ENCODE peak calls at places on chromosomes 13 and 19, in eight cellular contexts. F is A549, V is fibroblast of mammary gland, K is RWPE2, J is AG04449, L is stomach, R is body of pancreas, W is psoas muscle. U is an unnamed sample.

GRCh38 chr13:32887617-32888016 is 128.6 kb upstream of the KL start:
- DNase-seq in F (no peak), V (no peak), K (no peak), J (no peak), L (no peak), R (no peak), W (no peak), U (no peak)

GRCh38 chr19:16372065-16372915 is 47.7 kb downstream of the KLF2 start:
- DNase-seq in F (no peak), V (no peak), K (no peak), J (no peak), L (no peak), R (no peak), W (peak), U (no peak)

GRCh38 chr19:42563352-42564210 is 31.1 kb downstream of the CEACAM8 start:
- DNase-seq in F (peak), V (peak), K (no peak), J (no peak), L (peak), R (peak), W (no peak), U (no peak)

GRCh38 chr13:78976696-78977095 is 317.7 kb upstream of the OBI1 start:
- DNase-seq in F (no peak), V (no peak), K (no peak), J (no peak), L (no peak), R (no peak), W (no peak), U (no peak)

GRCh38 chr13:53042897-53043296 is 14.3 kb downstream of the OLFM4 start:
- DNase-seq in F (no peak), V (no peak), K (no peak), J (no peak), L (no peak), R (no peak), W (no peak), U (no peak)

GRCh38 chr13:50079278-50080157 is 64.3 kb downstream of the KCNRG start:
- DNase-seq in F (no peak), V (no peak), K (no peak), J (no peak), L (no peak), R (no peak), W (no peak), U (no peak)

GRCh38 chr13:93786846-93787245 is 560.2 kb downstream of the GPC6 start:
- DNase-seq in F (no peak), V (no peak), K (no peak), J (no peak), L (no peak), R (no peak), W (no peak), U (no peak)

GRCh38 chr19:34985249-34986022 is 14.7 kb upstream of the GRAMD1A start:
- DNase-seq in F (no peak), V (peak), K (no peak), J (no peak), L (peak), R (peak), W (peak), U (no peak)

GRCh38 chr19:38394488-38394887 is 6.0 kb downstream of the SPRED3 start:
- DNase-seq in F (no peak), V (peak), K (no peak), J (no peak), L (no peak), R (no peak), W (no peak), U (no peak)

GRCh38 chr19:8577741-8578140 is 499 bp upstream of the MYO1F start:
- DNase-seq in F (no peak), V (no peak), K (no peak), J (no peak), L (no peak), R (no peak), W (no peak), U (no peak)

GRCh38 chr13:27980280-27980998 is 8.1 kb downstream of the URAD start:
- DNase-seq in F (no peak), V (no peak), K (no peak), J (no peak), L (no peak), R (no peak), W (no peak), U (no peak)

GRCh38 chr19:37817180-37817911 is 38.0 kb upstream of the ZNF573 start:
- DNase-seq in F (no peak), V (peak), K (no peak), J (no peak), L (peak), R (peak), W (peak), U (no peak)

GRCh38 chr19:38135150-38135998 is 88.6 kb downstream of the DPF1 start:
- DNase-seq in F (no peak), V (peak), K (no peak), J (no peak), L (no peak), R (no peak), W (peak), U (peak)

GRCh38 chr13:30158774-30159445 is 148.4 kb downstream of the KATNAL1 start:
- DNase-seq in F (no peak), V (peak), K (no peak), J (peak), L (peak), R (no peak), W (no peak), U (no peak)

GRCh38 chr19:5338661-5339469 is 1.7 kb downstream of the PTPRS start:
- DNase-seq in F (no peak), V (no peak), K (no peak), J (no peak), L (no peak), R (no peak), W (no peak), U (no peak)
- H3K4me3 ChIP-seq in F (peak), V (no peak), K (no peak), J (peak), L (no peak), R (no peak), W (no peak), U (peak)

GRCh38 chr19:1063909-1064660 is 2.9 kb upstream of the ARHGAP45 start:
- DNase-seq in F (no peak), V (no peak), K (no peak), J (no peak), L (no peak), R (no peak), W (no peak), U (no peak)

GRCh38 chr19:1066748-1067340 is at the start of gene ARHGAP45:
- DNase-seq in F (no peak), V (no peak), K (no peak), J (no peak), L (peak), R (no peak), W (peak), U (no peak)

GRCh38 chr19:1066251-1066747 is 668 bp upstream of the ARHGAP45 start:
- DNase-seq in F (no peak), V (no peak), K (no peak), J (no peak), L (no peak), R (no peak), W (no peak), U (no peak)

GRCh38 chr19:1064661-1065605 is 2.0 kb upstream of the ARHGAP45 start:
- DNase-seq in F (peak), V (peak), K (no peak), J (no peak), L (peak), R (peak), W (peak), U (no peak)

GRCh38 chr19:1065606-1066109 is 1.3 kb upstream of the ARHGAP45 start:
- DNase-seq in F (no peak), V (no peak), K (no peak), J (no peak), L (no peak), R (no peak), W (no peak), U (no peak)
- H3K4me3 ChIP-seq in F (no peak), V (no peak), K (no peak), J (no peak), L (no peak), R (no peak), W (no peak), U (no peak)

GRCh38 chr19:14497347-14497921 is 1.5 kb upstream of the GIPC1 start:
- DNase-seq in F (peak), V (no peak), K (no peak), J (no peak), L (peak), R (no peak), W (no peak), U (no peak)

GRCh38 chr19:14496029-14496848 is at the start of gene GIPC1:
- DNase-seq in F (peak), V (peak), K (peak), J (peak), L (peak), R (peak), W (peak), U (peak)

GRCh38 chr19:14494910-14495677 is 833 bp downstream of the GIPC1 start:
- DNase-seq in F (no peak), V (no peak), K (no peak), J (no peak), L (no peak), R (no peak), W (no peak), U (no peak)

GRCh38 chr19:14495678-14496028 is 274 bp downstream of the GIPC1 start:
- DNase-seq in F (no peak), V (no peak), K (no peak), J (no peak), L (no peak), R (no peak), W (no peak), U (no peak)

GRCh38 chr19:14496849-14497346 is 971 bp upstream of the GIPC1 start:
- DNase-seq in F (no peak), V (no peak), K (no peak), J (no peak), L (no peak), R (no peak), W (no peak), U (no peak)
- H3K4me3 ChIP-seq in F (peak), V (peak), K (no peak), J (peak), L (peak), R (no peak), W (peak), U (peak)

GRCh38 chr13:92575782-92576181 is 650.8 kb upstream of the GPC6 start:
- DNase-seq in F (no peak), V (no peak), K (no peak), J (no peak), L (no peak), R (no peak), W (no peak), U (no peak)

GRCh38 chr13:92574499-92574898 is 652.1 kb upstream of the GPC6 start:
- DNase-seq in F (no peak), V (no peak), K (no peak), J (no peak), L (no peak), R (no peak), W (no peak), U (peak)

GRCh38 chr13:92566767-92567166 is 659.8 kb upstream of the GPC6 start:
- DNase-seq in F (no peak), V (no peak), K (no peak), J (no peak), L (no peak), R (no peak), W (no peak), U (no peak)

GRCh38 chr13:92573467-92574057 is 653.0 kb upstream of the GPC6 start:
- DNase-seq in F (peak), V (peak), K (no peak), J (no peak), L (no peak), R (no peak), W (no peak), U (no peak)

DNA sequence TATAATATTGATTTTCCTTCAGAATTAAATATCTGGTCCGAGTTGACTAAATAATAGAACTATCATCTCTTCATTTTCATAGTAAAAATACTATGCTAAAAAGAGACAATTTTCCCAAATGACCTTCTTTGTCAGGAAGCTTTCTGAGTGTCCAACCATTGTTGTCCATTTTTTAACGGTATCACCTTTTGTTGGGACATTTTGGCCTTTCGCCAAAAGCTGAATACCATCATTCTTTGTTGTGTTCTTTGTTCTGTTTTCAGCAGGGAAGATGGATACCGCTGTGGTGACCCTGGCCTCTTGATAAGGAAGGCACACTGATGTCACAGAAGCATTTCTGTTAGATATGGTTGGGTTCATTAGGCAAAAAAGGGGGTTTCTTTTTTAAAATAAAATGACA is 654.4 kb upstream of the GPC6 start:
- DNase-seq in F (no peak), V (no peak), K (no peak), J (no peak), L (no peak), R (no peak), W (no peak), U (no peak)
- H3K4me3 ChIP-seq in F (no peak), V (no peak), K (no peak), J (no peak), L (no peak), R (no peak), W (no peak), U (no peak)

U was measured in skeletal muscle cell.